ENCODE peak calls at places on chromosomes 4 and X, in six cellular contexts. One of them, this sample, is unnamed.
A peak's percentile ranks its signal among the peaks of the same experiment; 100 is the strongest.

GRCh38 chr4:146959692-146960091 is 14.0 kb upstream of the TTC29 start:
- DNase-seq in heart right ventricle: no peak
- DNase-seq in CD8-positive, alpha-beta T cell: no peak
- DNase-seq in astrocyte of the spinal cord: peak; percentile 44
- DNase-seq in stomach: no peak
- DNase-seq in NB4: no peak
- DNase-seq in this sample: no peak

GRCh38 chr4:40980318-40980883 is 230.6 kb downstream of the NSUN7 start:
- DNase-seq in heart right ventricle: no peak
- DNase-seq in CD8-positive, alpha-beta T cell: no peak
- DNase-seq in astrocyte of the spinal cord: no peak
- DNase-seq in stomach: no peak
- DNase-seq in NB4: peak; percentile 39
- DNase-seq in this sample: peak; percentile 59

GRCh38 chr4:143559757-143560147 is 46.2 kb downstream of the SMARCA5 start:
- DNase-seq in heart right ventricle: no peak
- DNase-seq in CD8-positive, alpha-beta T cell: no peak
- DNase-seq in astrocyte of the spinal cord: no peak
- DNase-seq in stomach: no peak
- DNase-seq in NB4: no peak
- DNase-seq in this sample: peak; percentile 49

GRCh38 chr4:182895791-182896292 is 21.3 kb downstream of the DCTD start:
- DNase-seq in heart right ventricle: no peak
- DNase-seq in CD8-positive, alpha-beta T cell: no peak
- DNase-seq in astrocyte of the spinal cord: no peak
- DNase-seq in stomach: peak; percentile 69
- DNase-seq in NB4: no peak
- DNase-seq in this sample: no peak

GRCh38 chr4:138775485-138775884 is 240.1 kb upstream of the NOCT start:
- DNase-seq in heart right ventricle: no peak
- DNase-seq in CD8-positive, alpha-beta T cell: no peak
- DNase-seq in astrocyte of the spinal cord: no peak
- DNase-seq in stomach: no peak
- DNase-seq in NB4: no peak
- DNase-seq in this sample: no peak

GRCh38 chr4:55509272-55509671 is 37.4 kb downstream of the CLOCK start:
- DNase-seq in heart right ventricle: no peak
- DNase-seq in CD8-positive, alpha-beta T cell: no peak
- DNase-seq in astrocyte of the spinal cord: peak; percentile 12
- DNase-seq in stomach: no peak
- DNase-seq in NB4: no peak
- DNase-seq in this sample: no peak

GRCh38 chr4:113623274-113623894 is 138.2 kb downstream of the CAMK2D start:
- DNase-seq in heart right ventricle: no peak
- DNase-seq in CD8-positive, alpha-beta T cell: no peak
- DNase-seq in astrocyte of the spinal cord: no peak
- DNase-seq in stomach: no peak
- DNase-seq in NB4: no peak
- DNase-seq in this sample: no peak

GRCh38 chr4:1330761-1331590 is 16.0 kb upstream of the UVSSA start:
- DNase-seq in heart right ventricle: no peak
- DNase-seq in CD8-positive, alpha-beta T cell: peak; percentile 48
- DNase-seq in astrocyte of the spinal cord: no peak
- DNase-seq in stomach: no peak
- DNase-seq in NB4: no peak
- DNase-seq in this sample: no peak

GRCh38 chr4:25795566-25796454 is 67.0 kb downstream of the SEL1L3 start:
- DNase-seq in heart right ventricle: no peak
- DNase-seq in CD8-positive, alpha-beta T cell: no peak
- DNase-seq in astrocyte of the spinal cord: peak; percentile 77
- DNase-seq in stomach: no peak
- DNase-seq in NB4: no peak
- DNase-seq in this sample: no peak

GRCh38 chr4:25118096-25118495 is 42.2 kb downstream of the SEPSECS start:
- DNase-seq in heart right ventricle: no peak
- DNase-seq in CD8-positive, alpha-beta T cell: no peak
- DNase-seq in astrocyte of the spinal cord: no peak
- DNase-seq in stomach: no peak
- DNase-seq in NB4: no peak
- DNase-seq in this sample: no peak

GRCh38 chr4:133537882-133538281 is 388.8 kb downstream of the PCDH10 start:
- DNase-seq in heart right ventricle: no peak
- DNase-seq in CD8-positive, alpha-beta T cell: no peak
- DNase-seq in astrocyte of the spinal cord: no peak
- DNase-seq in stomach: no peak
- DNase-seq in NB4: no peak
- DNase-seq in this sample: no peak

DNA sequence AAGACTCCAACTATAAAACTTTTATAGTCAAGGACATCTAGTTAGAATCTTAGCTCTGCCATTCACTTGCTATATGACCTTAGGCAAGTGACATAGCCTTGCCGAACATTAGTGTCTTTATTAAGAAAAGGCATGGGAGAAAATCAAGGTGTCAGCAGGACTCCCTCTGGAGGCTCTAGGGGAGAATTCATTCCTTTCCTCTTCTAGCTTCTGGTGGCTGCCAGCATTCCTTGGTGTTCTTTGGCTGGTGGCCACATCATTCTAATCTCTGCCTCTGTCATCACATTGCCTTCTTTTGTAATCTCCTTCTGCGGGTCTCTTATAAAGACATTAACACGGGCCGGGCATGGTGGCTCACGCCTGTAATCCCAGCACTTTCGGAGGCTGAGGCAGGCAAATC is 99.8 kb downstream of the PPP1R2C start:
- DNase-seq in heart right ventricle: no peak
- DNase-seq in CD8-positive, alpha-beta T cell: no peak
- DNase-seq in astrocyte of the spinal cord: no peak
- DNase-seq in stomach: peak; percentile 46
- DNase-seq in NB4: no peak
- DNase-seq in this sample: no peak
- TF ChIP-seq CTCF in heart right ventricle: no peak
- TF ChIP-seq CTCF in CD8-positive, alpha-beta T cell: no peak
- TF ChIP-seq CTCF in astrocyte of the spinal cord: no peak
- TF ChIP-seq CTCF in stomach: no peak
- TF ChIP-seq CTCF in NB4: no peak
- TF ChIP-seq CTCF in this sample: no peak

GRCh38 chr4:8564595-8564994 is 15.6 kb upstream of the GPR78 start:
- DNase-seq in heart right ventricle: no peak
- DNase-seq in CD8-positive, alpha-beta T cell: no peak
- DNase-seq in astrocyte of the spinal cord: no peak
- DNase-seq in stomach: no peak
- DNase-seq in NB4: no peak
- DNase-seq in this sample: no peak

GRCh38 chr4:8573266-8573665 is 6.9 kb upstream of the GPR78 start:
- DNase-seq in heart right ventricle: no peak
- DNase-seq in CD8-positive, alpha-beta T cell: no peak
- DNase-seq in astrocyte of the spinal cord: no peak
- DNase-seq in stomach: no peak
- DNase-seq in NB4: no peak
- DNase-seq in this sample: no peak

GRCh38 chr4:8571702-8572685 is 8.2 kb upstream of the GPR78 start:
- DNase-seq in heart right ventricle: no peak
- DNase-seq in CD8-positive, alpha-beta T cell: no peak
- DNase-seq in astrocyte of the spinal cord: no peak
- DNase-seq in stomach: no peak
- DNase-seq in NB4: no peak
- DNase-seq in this sample: no peak

GRCh38 chr4:8568068-8568668 is 12.0 kb upstream of the GPR78 start:
- DNase-seq in heart right ventricle: no peak
- DNase-seq in CD8-positive, alpha-beta T cell: no peak
- DNase-seq in astrocyte of the spinal cord: no peak
- DNase-seq in stomach: no peak
- DNase-seq in NB4: no peak
- DNase-seq in this sample: no peak
- H3K4me3 ChIP-seq in heart right ventricle: no peak overlapping the region
- H3K4me3 ChIP-seq in CD8-positive, alpha-beta T cell: no peak overlapping the region
- H3K4me3 ChIP-seq in astrocyte of the spinal cord: no peak overlapping the region
- H3K4me3 ChIP-seq in stomach: no peak overlapping the region
- H3K4me3 ChIP-seq in NB4: no peak overlapping the region
- H3K4me3 ChIP-seq in this sample: no peak overlapping the region

GRCh38 chr4:94434505-94434904 is 17.2 kb upstream of the PDLIM5 start:
- DNase-seq in heart right ventricle: no peak
- DNase-seq in CD8-positive, alpha-beta T cell: no peak
- DNase-seq in astrocyte of the spinal cord: no peak
- DNase-seq in stomach: no peak
- DNase-seq in NB4: no peak
- DNase-seq in this sample: no peak
- TF ChIP-seq CTCF in heart right ventricle: no peak
- TF ChIP-seq CTCF in CD8-positive, alpha-beta T cell: no peak
- TF ChIP-seq CTCF in astrocyte of the spinal cord: no peak
- TF ChIP-seq CTCF in stomach: no peak
- TF ChIP-seq CTCF in NB4: no peak
- TF ChIP-seq CTCF in this sample: no peak

GRCh38 chrX:154460326-154460725 is 2.2 kb downstream of the PLXNA3 start:
- DNase-seq in heart right ventricle: no peak
- DNase-seq in CD8-positive, alpha-beta T cell: no peak
- DNase-seq in astrocyte of the spinal cord: no peak
- DNase-seq in stomach: no peak
- DNase-seq in NB4: no peak
- DNase-seq in this sample: no peak
- H3K4me3 ChIP-seq in heart right ventricle: no peak overlapping the region
- H3K4me3 ChIP-seq in CD8-positive, alpha-beta T cell: no peak overlapping the region
- H3K4me3 ChIP-seq in astrocyte of the spinal cord: peak overlapping the region; percentile 65
- H3K4me3 ChIP-seq in stomach: no peak overlapping the region
- H3K4me3 ChIP-seq in NB4: no peak overlapping the region
- H3K4me3 ChIP-seq in this sample: no peak overlapping the region

DNA sequence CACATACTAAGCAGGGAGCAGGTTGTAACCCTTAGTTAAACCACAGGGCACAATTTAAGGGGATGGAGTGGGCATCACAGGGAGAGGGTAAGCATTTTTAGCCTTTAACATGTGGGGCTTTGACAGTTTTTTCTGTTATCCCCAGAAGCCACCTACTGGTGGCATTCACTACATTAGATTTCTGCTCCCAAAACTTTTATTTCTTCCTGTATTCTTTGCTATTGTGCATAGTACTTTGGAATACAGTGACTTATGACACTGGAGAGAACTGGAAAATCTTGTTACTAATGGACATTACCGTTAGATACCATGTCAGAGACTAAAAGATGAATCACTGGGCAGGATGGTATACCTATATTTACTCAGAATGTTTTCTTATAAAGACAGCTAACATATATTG is 7.3 kb downstream of the TRIM75 start:
- DNase-seq in heart right ventricle: no peak
- DNase-seq in CD8-positive, alpha-beta T cell: no peak
- DNase-seq in astrocyte of the spinal cord: no peak
- DNase-seq in stomach: no peak
- DNase-seq in NB4: no peak
- DNase-seq in this sample: no peak
- TF ChIP-seq CTCF in heart right ventricle: no peak
- TF ChIP-seq CTCF in CD8-positive, alpha-beta T cell: no peak
- TF ChIP-seq CTCF in astrocyte of the spinal cord: peak; percentile 22
- TF ChIP-seq CTCF in stomach: no peak
- TF ChIP-seq CTCF in NB4: peak; percentile 26
- TF ChIP-seq CTCF in this sample: no peak

DNA sequence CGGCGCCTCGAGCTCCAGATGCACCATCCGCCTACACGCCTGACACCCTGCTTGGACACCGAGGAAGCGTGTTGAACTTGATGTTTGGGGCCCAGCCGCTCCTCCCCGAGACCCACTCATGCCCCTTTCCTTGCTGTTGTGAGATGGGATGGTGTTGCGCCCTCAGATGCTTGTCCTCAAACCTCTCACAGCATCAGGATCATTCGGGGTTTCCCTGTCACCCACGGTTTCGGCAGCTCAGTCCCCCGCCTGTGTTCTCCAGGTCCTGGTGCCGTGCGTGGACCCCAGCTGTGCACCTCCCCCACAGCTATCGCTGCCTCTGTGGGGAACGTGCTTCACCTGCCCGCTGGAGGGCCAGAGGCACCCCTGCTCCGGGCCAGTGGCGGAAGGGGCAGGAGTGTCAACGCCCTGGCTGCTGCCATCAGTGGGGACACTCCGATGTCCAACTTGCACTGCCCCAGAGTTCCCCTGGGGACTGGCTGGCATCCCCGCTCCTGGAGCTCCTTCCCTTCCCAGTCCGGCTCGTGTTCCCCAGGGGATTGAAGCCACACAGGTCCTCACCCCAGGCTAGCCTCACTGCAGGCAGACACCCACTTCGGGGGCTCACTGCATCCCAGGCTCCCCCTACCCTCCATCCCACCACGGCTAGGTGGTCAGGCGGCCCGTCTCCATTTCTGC is 82.3 kb upstream of the ADRA2C start:
- DNase-seq in heart right ventricle: no peak
- DNase-seq in CD8-positive, alpha-beta T cell: no peak
- DNase-seq in astrocyte of the spinal cord: no peak
- DNase-seq in stomach: no peak
- DNase-seq in NB4: no peak
- DNase-seq in this sample: no peak
- H3K4me3 ChIP-seq in heart right ventricle: no peak overlapping the region
- H3K4me3 ChIP-seq in CD8-positive, alpha-beta T cell: no peak overlapping the region
- H3K4me3 ChIP-seq in astrocyte of the spinal cord: no peak overlapping the region
- H3K4me3 ChIP-seq in stomach: no peak overlapping the region
- H3K4me3 ChIP-seq in NB4: no peak overlapping the region
- H3K4me3 ChIP-seq in this sample: no peak overlapping the region